ENCODE peak calls at places on chromosome 5, in nine cellular contexts. V, O, U, Q, N, I, A, M and B are unnamed samples.

GRCh38 chr5:55668356-55668755 is 43.8 kb downstream of the SLC38A9 start:
- DNase-seq in I (no peak), O (no peak), V (no peak), N (no peak), U (no peak), A (no peak), Q (no peak), M (peak), B (no peak)

GRCh38 chr5:174735498-174736350 is 11.3 kb downstream of the MSX2 start:
- DNase-seq in O (no peak), V (no peak), Q (no peak), N (no peak), M (no peak), I (no peak), U (no peak), A (peak), B (peak)

GRCh38 chr5:149999359-149999758 is 1.1 kb downstream of the TIGD6 start:
- DNase-seq in O (no peak), U (no peak), A (no peak), I (no peak), M (no peak), Q (no peak), N (no peak), V (no peak), B (no peak)

GRCh38 chr5:143453722-143454121 is 50.2 kb upstream of the NR3C1 start:
- DNase-seq in M (no peak), Q (no peak), U (no peak), I (no peak), V (no peak), N (no peak), A (no peak), O (no peak), B (no peak)

GRCh38 chr5:134143964-134144941 is 29.8 kb downstream of the TCF7 start:
- DNase-seq in U (no peak), V (no peak), A (peak), M (no peak), I (peak), Q (no peak), O (no peak), N (no peak), B (no peak)

GRCh38 chr5:168947212-168947868 is 353.6 kb downstream of the SLIT3 start:
- DNase-seq in Q (peak), N (peak), V (no peak), I (peak), O (peak), M (peak), A (peak), U (no peak), B (peak)

GRCh38 chr5:2759696-2760461 is 8.4 kb upstream of the IRX2 start:
- DNase-seq in A (peak), Q (no peak), O (no peak), N (no peak), I (no peak), V (no peak), U (peak), M (no peak), B (no peak)

GRCh38 chr5:66469684-66470083 is 126.5 kb upstream of the MAST4 start:
- DNase-seq in A (no peak), M (no peak), V (no peak), I (no peak), Q (no peak), N (no peak), O (no peak), U (no peak), B (no peak)

GRCh38 chr5:74617203-74617602 is 23.3 kb downstream of the ENC1 start:
- DNase-seq in U (no peak), Q (no peak), V (no peak), A (no peak), M (no peak), O (no peak), N (no peak), I (no peak), B (no peak)

GRCh38 chr5:173657745-173658422 is 41.4 kb upstream of the BOD1 start:
- DNase-seq in M (no peak), V (no peak), I (no peak), Q (no peak), N (no peak), U (no peak), A (no peak), O (no peak), B (no peak)

GRCh38 chr5:91174418-91174817 is 208.7 kb downstream of the ARRDC3 start:
- DNase-seq in I (no peak), U (no peak), M (no peak), N (no peak), V (no peak), Q (no peak), A (no peak), O (no peak), B (no peak)

GRCh38 chr5:150734579-150735384 is 24.0 kb downstream of the DCTN4 start:
- DNase-seq in M (no peak), I (peak), N (peak), O (no peak), V (no peak), Q (no peak), A (peak), U (peak), B (no peak)

GRCh38 chr5:438481-438981 is 4.4 kb upstream of the EXOC3 start:
- DNase-seq in M (no peak), A (no peak), N (peak), I (no peak), U (no peak), O (no peak), V (no peak), Q (no peak), B (peak)
- H3K4me3 ChIP-seq in M (no peak), A (no peak), N (no peak), I (no peak), U (no peak), O (no peak), V (no peak), Q (no peak), B (no peak)

GRCh38 chr5:82100303-82101077 is 128.7 kb downstream of the ATG10 start:
- DNase-seq in O (no peak), M (peak), A (no peak), V (no peak), N (no peak), U (no peak), Q (no peak), I (no peak), B (peak)
- TF ChIP-seq CTCF in O (peak), M (no peak), A (no peak), V (no peak), N (no peak), U (no peak), Q (no peak), I (no peak), B (peak)

GRCh38 chr5:32165-32564 is 59.8 kb upstream of the PLEKHG4B start:
- DNase-seq in M (no peak), Q (no peak), A (no peak), N (no peak), U (no peak), I (no peak), V (no peak), O (no peak), B (no peak)
- H3K4me3 ChIP-seq in M (no peak), Q (no peak), A (no peak), N (no peak), U (no peak), I (no peak), V (no peak), O (no peak), B (no peak)

DNA sequence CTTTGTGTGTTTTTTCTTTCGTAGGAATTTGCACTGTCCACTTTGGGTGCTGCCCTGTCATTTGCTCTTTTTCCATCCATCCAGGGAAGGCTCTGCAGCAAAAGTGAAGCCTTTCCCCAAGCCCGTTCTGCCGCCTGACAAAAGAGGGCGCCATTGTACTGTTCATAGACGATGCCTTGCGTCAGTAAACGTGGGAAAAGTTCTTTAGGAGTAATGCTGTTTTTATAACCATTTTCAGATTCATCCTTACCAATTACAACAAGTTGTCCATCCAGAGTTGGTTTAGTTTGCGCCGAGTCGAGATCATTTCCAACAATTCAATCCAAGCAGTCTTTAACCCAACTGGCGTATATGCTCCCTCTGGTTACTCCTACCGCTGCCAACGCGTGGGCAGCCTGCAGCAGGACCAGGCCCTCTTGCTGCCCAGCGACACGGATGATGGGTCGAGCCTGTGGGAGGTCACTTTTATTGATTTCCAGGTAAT is 34.3 kb upstream of the RPS23 start:
- DNase-seq in U (peak), M (peak), I (peak), A (peak), N (peak), Q (peak), V (peak), O (peak), B (peak)
- TF ChIP-seq CTCF in U (peak), M (peak), I (peak), A (peak), N (peak), Q (no peak), V (peak), O (peak), B (peak)

GRCh38 chr5:56829137-56829536 is 13.8 kb downstream of the MAP3K1 start:
- DNase-seq in N (peak), A (no peak), U (no peak), V (peak), M (peak), O (no peak), I (no peak), Q (no peak), B (no peak)
- H3K4me3 ChIP-seq in N (no peak), A (no peak), U (no peak), V (no peak), M (no peak), O (peak), I (no peak), Q (no peak), B (no peak)